ENCODE peak calls at places on chromosomes 12 and 14, in ten cellular contexts. One of them, this sample, is unnamed.

GRCh38 chr14:20998674-20999366 is at the start of gene SLC39A2:
- DNase-seq in stimulated activated CD8-positive, alpha-beta memory T cell treated with anti-CD3 and anti-CD28 coated beads, Interleukin-4, amount 100 ng/mL, for 48 hours: no peak
- DNase-seq in fibroblast of gingiva: peak; percentile 74
- DNase-seq in cardiac muscle cell: no peak
- DNase-seq in psoas muscle: no peak
- DNase-seq in progenitor cell of endocrine pancreas: no peak
- DNase-seq in AG20443: peak; percentile 89
- DNase-seq in GM23338: peak; percentile 66
- DNase-seq in AG10803: peak; percentile 77
- DNase-seq in iris pigment epithelial cell: peak; percentile 71
- DNase-seq in this sample: no peak

GRCh38 chr12:63318313-63318712 is 167.3 kb upstream of the AVPR1A start:
- DNase-seq in AG10803: no peak
- DNase-seq in iris pigment epithelial cell: no peak
- DNase-seq in stimulated activated CD8-positive, alpha-beta memory T cell treated with anti-CD3 and anti-CD28 coated beads, Interleukin-4, amount 100 ng/mL, for 48 hours: no peak
- DNase-seq in psoas muscle: no peak
- DNase-seq in cardiac muscle cell: no peak
- DNase-seq in fibroblast of gingiva: no peak
- DNase-seq in AG20443: no peak
- DNase-seq in GM23338: no peak
- DNase-seq in progenitor cell of endocrine pancreas: no peak
- DNase-seq in this sample: no peak

GRCh38 chr14:51554339-51554920 is 97.3 kb upstream of the FRMD6 start:
- DNase-seq in psoas muscle: no peak
- DNase-seq in iris pigment epithelial cell: peak; percentile 90
- DNase-seq in progenitor cell of endocrine pancreas: no peak
- DNase-seq in fibroblast of gingiva: peak; percentile 57
- DNase-seq in cardiac muscle cell: no peak
- DNase-seq in AG20443: peak; percentile 84
- DNase-seq in stimulated activated CD8-positive, alpha-beta memory T cell treated with anti-CD3 and anti-CD28 coated beads, Interleukin-4, amount 100 ng/mL, for 48 hours: no peak
- DNase-seq in AG10803: peak; percentile 97
- DNase-seq in GM23338: no peak
- DNase-seq in this sample: no peak

GRCh38 chr14:46840971-46841729 is 189.6 kb upstream of the RPL10L start:
- DNase-seq in stimulated activated CD8-positive, alpha-beta memory T cell treated with anti-CD3 and anti-CD28 coated beads, Interleukin-4, amount 100 ng/mL, for 48 hours: no peak
- DNase-seq in psoas muscle: no peak
- DNase-seq in iris pigment epithelial cell: no peak
- DNase-seq in progenitor cell of endocrine pancreas: no peak
- DNase-seq in AG20443: no peak
- DNase-seq in cardiac muscle cell: peak; percentile 2
- DNase-seq in fibroblast of gingiva: no peak
- DNase-seq in AG10803: no peak
- DNase-seq in GM23338: peak; percentile 79
- DNase-seq in this sample: peak; percentile 27

GRCh38 chr14:69896972-69897371 is 17.8 kb downstream of the SMOC1 start:
- DNase-seq in AG10803: no peak
- DNase-seq in AG20443: no peak
- DNase-seq in stimulated activated CD8-positive, alpha-beta memory T cell treated with anti-CD3 and anti-CD28 coated beads, Interleukin-4, amount 100 ng/mL, for 48 hours: no peak
- DNase-seq in fibroblast of gingiva: no peak
- DNase-seq in psoas muscle: no peak
- DNase-seq in GM23338: no peak
- DNase-seq in cardiac muscle cell: no peak
- DNase-seq in iris pigment epithelial cell: no peak
- DNase-seq in progenitor cell of endocrine pancreas: no peak
- DNase-seq in this sample: no peak

GRCh38 chr12:104049278-104050257 is at the start of gene GLT8D2:
- DNase-seq in AG10803: peak; percentile 85
- DNase-seq in cardiac muscle cell: peak; percentile 85
- DNase-seq in stimulated activated CD8-positive, alpha-beta memory T cell treated with anti-CD3 and anti-CD28 coated beads, Interleukin-4, amount 100 ng/mL, for 48 hours: no peak
- DNase-seq in AG20443: peak; percentile 90
- DNase-seq in progenitor cell of endocrine pancreas: no peak
- DNase-seq in psoas muscle: peak; percentile 76
- DNase-seq in GM23338: peak; percentile 81
- DNase-seq in fibroblast of gingiva: peak; percentile 89
- DNase-seq in iris pigment epithelial cell: peak; percentile 80
- DNase-seq in this sample: peak; percentile 11

GRCh38 chr12:105235747-105236476 is at the start of gene APPL2:
- DNase-seq in iris pigment epithelial cell: peak; percentile 83
- DNase-seq in fibroblast of gingiva: peak; percentile 92
- DNase-seq in AG10803: peak; percentile 90
- DNase-seq in psoas muscle: peak; percentile 97
- DNase-seq in stimulated activated CD8-positive, alpha-beta memory T cell treated with anti-CD3 and anti-CD28 coated beads, Interleukin-4, amount 100 ng/mL, for 48 hours: peak; percentile 87
- DNase-seq in GM23338: peak; percentile 91
- DNase-seq in progenitor cell of endocrine pancreas: peak; percentile 76
- DNase-seq in cardiac muscle cell: peak; percentile 94
- DNase-seq in AG20443: peak; percentile 95
- DNase-seq in this sample: peak; percentile 90

GRCh38 chr12:2360630-2361170 is 307.9 kb downstream of the CACNA1C start:
- DNase-seq in psoas muscle: no peak
- DNase-seq in GM23338: no peak
- DNase-seq in cardiac muscle cell: no peak
- DNase-seq in progenitor cell of endocrine pancreas: no peak
- DNase-seq in stimulated activated CD8-positive, alpha-beta memory T cell treated with anti-CD3 and anti-CD28 coated beads, Interleukin-4, amount 100 ng/mL, for 48 hours: no peak
- DNase-seq in AG20443: no peak
- DNase-seq in AG10803: no peak
- DNase-seq in iris pigment epithelial cell: no peak
- DNase-seq in fibroblast of gingiva: no peak
- DNase-seq in this sample: no peak